ENCODE peak calls at places on chromosomes 13 and 19, in five cellular contexts. Q, O, V, B and L are unnamed samples.

GRCh38 chr19:50384685-50385535 is 763 bp downstream of the POLD1 start:
- DNase-seq in Q (peak), O (no peak), V (peak), B (no peak), L (no peak)

GRCh38 chr13:31056650-31057275 is 104.9 kb downstream of the HSPH1 start:
- DNase-seq in Q (no peak), O (no peak), V (peak), B (no peak), L (no peak)

GRCh38 chr19:38055655-38056521 is 148.9 kb downstream of the SIPA1L3 start:
- DNase-seq in Q (no peak), O (no peak), V (no peak), B (no peak), L (no peak)

GRCh38 chr13:37526710-37527446 is 71.7 kb downstream of the POSTN start:
- DNase-seq in Q (no peak), O (no peak), V (no peak), B (no peak), L (no peak)

GRCh38 chr19:5806133-5806489 is 1.2 kb downstream of the NRTN start:
- DNase-seq in Q (no peak), O (no peak), V (no peak), B (no peak), L (no peak)

GRCh38 chr13:25397763-25398162 is 26.0 kb downstream of the ATP8A2 start:
- DNase-seq in Q (no peak), O (no peak), V (no peak), B (no peak), L (no peak)

GRCh38 chr19:49057636-49058234 is at the start of gene CGB7:
- DNase-seq in Q (peak), O (no peak), V (peak), B (no peak), L (no peak)

GRCh38 chr13:81442904-81443303 is 1102.0 kb upstream of the SPRY2 start:
- DNase-seq in Q (peak), O (no peak), V (no peak), B (no peak), L (no peak)

GRCh38 chr13:110685305-110685704 is 20.6 kb downstream of the CARS2 start:
- DNase-seq in Q (no peak), O (no peak), V (peak), B (no peak), L (no peak)

GRCh38 chr19:45161715-45162463 is 1.1 kb upstream of the NKPD1 start:
- DNase-seq in Q (no peak), O (no peak), V (peak), B (no peak), L (no peak)